ENCODE peak calls at places on chromosomes 4 and X, in five cellular contexts. One of them, this sample, is unnamed. For H3K27me3, the result is how much of the 10 kb centered on the place peaks cover.

GRCh38 chrX:73562458-73562857 is 539 bp upstream of the CHIC1 start:
- DNase-seq in endothelial cell of umbilical vein: no peak
- DNase-seq in IMR-90: no peak
- DNase-seq in mesenchymal stem cell: no peak
- DNase-seq in SK-N-SH: no peak
- DNase-seq in this sample: peak

GRCh38 chr4:60989141-60989540 is 211.0 kb upstream of the ADGRL3 start:
- DNase-seq in endothelial cell of umbilical vein: no peak
- DNase-seq in SK-N-SH: no peak
- DNase-seq in IMR-90: no peak
- DNase-seq in mesenchymal stem cell: no peak
- DNase-seq in this sample: no peak

GRCh38 chrX:153948002-153948466 is 3.6 kb upstream of the RENBP start:
- DNase-seq in IMR-90: no peak
- DNase-seq in SK-N-SH: no peak
- DNase-seq in mesenchymal stem cell: no peak
- DNase-seq in endothelial cell of umbilical vein: no peak
- DNase-seq in this sample: no peak

GRCh38 chrX:106246511-106246910 is 78.4 kb downstream of the PWWP3B start:
- DNase-seq in endothelial cell of umbilical vein: no peak
- DNase-seq in mesenchymal stem cell: peak
- DNase-seq in IMR-90: no peak
- DNase-seq in SK-N-SH: no peak
- DNase-seq in this sample: no peak

GRCh38 chrX:77640702-77641101 is 145.3 kb downstream of the ATRX start:
- DNase-seq in SK-N-SH: no peak
- DNase-seq in endothelial cell of umbilical vein: no peak
- DNase-seq in IMR-90: no peak
- DNase-seq in mesenchymal stem cell: no peak
- DNase-seq in this sample: no peak

GRCh38 chr4:186472948-186473347 is 82.4 kb downstream of the MTNR1A start:
- DNase-seq in endothelial cell of umbilical vein: no peak
- DNase-seq in SK-N-SH: peak
- DNase-seq in IMR-90: peak
- DNase-seq in mesenchymal stem cell: peak
- DNase-seq in this sample: peak

GRCh38 chr4:818106-818921 is 7.6 kb downstream of the CPLX1 start:
- DNase-seq in endothelial cell of umbilical vein: no peak
- DNase-seq in SK-N-SH: no peak
- DNase-seq in IMR-90: no peak
- DNase-seq in mesenchymal stem cell: no peak
- DNase-seq in this sample: no peak

GRCh38 chr4:28287837-28288236 is 1427.2 kb downstream of the STIM2 start:
- DNase-seq in IMR-90: peak
- DNase-seq in endothelial cell of umbilical vein: peak
- DNase-seq in SK-N-SH: no peak
- DNase-seq in mesenchymal stem cell: peak
- DNase-seq in this sample: peak

GRCh38 chr4:154720618-154721267 is 23.1 kb upstream of the LRAT start:
- DNase-seq in mesenchymal stem cell: no peak
- DNase-seq in IMR-90: no peak
- DNase-seq in endothelial cell of umbilical vein: no peak
- DNase-seq in SK-N-SH: no peak
- DNase-seq in this sample: no peak

GRCh38 chr4:185127021-185127925 is 15.8 kb upstream of the SLC25A4 start:
- DNase-seq in endothelial cell of umbilical vein: peak
- DNase-seq in SK-N-SH: peak
- DNase-seq in IMR-90: no peak
- DNase-seq in mesenchymal stem cell: peak
- DNase-seq in this sample: peak

GRCh38 chr4:153589703-153590595 is 94.1 kb upstream of the TLR2 start:
- DNase-seq in mesenchymal stem cell: no peak
- DNase-seq in SK-N-SH: no peak
- DNase-seq in endothelial cell of umbilical vein: no peak
- DNase-seq in IMR-90: no peak
- DNase-seq in this sample: peak

DNA sequence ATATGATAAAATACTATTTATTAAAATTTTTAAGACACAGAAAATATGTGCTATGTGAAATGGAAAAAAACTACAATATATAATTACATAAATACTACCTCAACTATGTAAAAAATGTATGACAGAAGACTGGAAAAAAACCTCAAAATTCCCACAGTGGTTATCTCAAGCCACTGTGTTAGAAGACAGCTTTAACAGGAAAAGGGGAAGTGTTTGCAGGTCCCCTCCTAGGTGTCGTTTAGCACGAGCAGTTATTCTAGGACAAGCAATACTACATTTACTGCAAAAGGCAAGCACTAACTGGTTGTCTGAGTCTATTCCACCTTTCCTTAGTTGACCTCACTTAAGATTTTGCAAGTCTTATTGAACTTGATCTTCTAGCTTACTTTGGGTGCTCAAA is 44.9 kb upstream of the PHF8 start:
- DNase-seq in IMR-90: no peak
- DNase-seq in mesenchymal stem cell: no peak
- DNase-seq in endothelial cell of umbilical vein: no peak
- DNase-seq in SK-N-SH: no peak
- DNase-seq in this sample: no peak
- H3K27me3 ChIP-seq in IMR-90: under half
- H3K27me3 ChIP-seq in mesenchymal stem cell: under half
- H3K27me3 ChIP-seq in endothelial cell of umbilical vein: under half
- H3K27me3 ChIP-seq in SK-N-SH: under half
- H3K27me3 ChIP-seq in this sample: under half

GRCh38 chrX:123185714-123186113 is 1.6 kb downstream of the GRIA3 start:
- DNase-seq in IMR-90: no peak
- DNase-seq in mesenchymal stem cell: no peak
- DNase-seq in endothelial cell of umbilical vein: no peak
- DNase-seq in SK-N-SH: no peak
- DNase-seq in this sample: peak
- H3K4me3 ChIP-seq in IMR-90: no peak
- H3K4me3 ChIP-seq in mesenchymal stem cell: peak
- H3K4me3 ChIP-seq in endothelial cell of umbilical vein: no peak
- H3K4me3 ChIP-seq in SK-N-SH: no peak
- H3K4me3 ChIP-seq in this sample: peak

GRCh38 chr4:6910960-6911874 is 1.6 kb downstream of the TBC1D14 start:
- DNase-seq in SK-N-SH: no peak
- DNase-seq in IMR-90: no peak
- DNase-seq in mesenchymal stem cell: no peak
- DNase-seq in endothelial cell of umbilical vein: no peak
- DNase-seq in this sample: no peak
- H3K9ac ChIP-seq in SK-N-SH: no peak
- H3K9ac ChIP-seq in IMR-90: no peak
- H3K9ac ChIP-seq in mesenchymal stem cell: no peak
- H3K9ac ChIP-seq in endothelial cell of umbilical vein: no peak
- H3K9ac ChIP-seq in this sample: no peak

GRCh38 chrX:149472620-149473019 is 32.5 kb downstream of the IDS start:
- DNase-seq in SK-N-SH: no peak
- DNase-seq in mesenchymal stem cell: peak
- DNase-seq in endothelial cell of umbilical vein: no peak
- DNase-seq in IMR-90: no peak
- DNase-seq in this sample: no peak
- H3K27me3 ChIP-seq in SK-N-SH: under half
- H3K27me3 ChIP-seq in mesenchymal stem cell: under half
- H3K27me3 ChIP-seq in endothelial cell of umbilical vein: under half
- H3K27me3 ChIP-seq in IMR-90: under half
- H3K27me3 ChIP-seq in this sample: under half

DNA sequence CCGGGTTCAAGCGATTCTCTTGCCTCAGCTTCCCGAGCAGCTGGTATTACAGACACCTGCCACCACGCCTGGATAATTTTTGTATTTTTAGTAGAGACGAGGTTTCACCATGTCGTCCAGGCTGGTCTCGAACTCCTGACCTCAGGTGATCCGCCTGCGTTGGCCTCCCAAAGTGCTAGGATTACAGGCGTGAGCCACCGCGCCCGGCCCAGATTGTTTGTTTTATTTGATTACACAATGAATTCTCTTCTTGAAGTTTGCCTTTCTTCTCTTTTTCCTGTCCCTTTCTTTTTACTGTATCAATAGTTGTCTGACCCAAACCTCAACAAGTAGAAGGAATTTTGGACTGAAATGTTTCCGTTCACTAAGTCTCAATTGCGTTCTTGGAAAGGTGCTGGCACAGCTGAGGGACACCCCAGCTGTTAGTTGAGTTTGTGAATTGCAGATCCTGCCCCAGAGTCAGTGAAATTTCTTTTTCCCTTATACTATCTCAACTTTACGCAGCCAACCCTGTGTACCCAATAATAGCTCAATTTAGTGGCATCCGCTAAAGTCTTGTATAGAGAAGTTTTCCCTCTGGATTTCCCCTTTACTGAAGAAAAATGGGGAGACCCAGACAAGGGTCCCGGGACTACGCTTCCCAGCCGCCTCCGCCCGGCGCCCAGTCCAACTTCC is 639 bp upstream of the MTM1 start:
- DNase-seq in mesenchymal stem cell: no peak
- DNase-seq in IMR-90: no peak
- DNase-seq in endothelial cell of umbilical vein: no peak
- DNase-seq in SK-N-SH: no peak
- DNase-seq in this sample: no peak
- H3K4me3 ChIP-seq in mesenchymal stem cell: peak
- H3K4me3 ChIP-seq in IMR-90: peak
- H3K4me3 ChIP-seq in endothelial cell of umbilical vein: no peak
- H3K4me3 ChIP-seq in SK-N-SH: no peak
- H3K4me3 ChIP-seq in this sample: peak